ENCODE peak calls at places on chromosomes 4 and X, in six cellular contexts. One of them, this sample, is unnamed.

GRCh38 chrX:150692837-150693781 is at the start of gene MTMR1:
- DNase-seq in K562: peak; percentile 83
- DNase-seq in endothelial cell of umbilical vein: peak; percentile 6
- DNase-seq in GM12878: no peak
- DNase-seq in A549: peak; percentile 33
- DNase-seq in HepG2: no peak
- DNase-seq in this sample: peak; percentile 34

GRCh38 chr4:21948347-21949072 is at the start of gene KCNIP4:
- DNase-seq in K562: no peak
- DNase-seq in endothelial cell of umbilical vein: no peak
- DNase-seq in GM12878: no peak
- DNase-seq in A549: no peak
- DNase-seq in HepG2: no peak
- DNase-seq in this sample: no peak

GRCh38 chr4:147732516-147733193 is 767 bp downstream of the ARHGAP10 start:
- DNase-seq in K562: peak; percentile 26
- DNase-seq in endothelial cell of umbilical vein: peak; percentile 44
- DNase-seq in GM12878: no peak
- DNase-seq in A549: peak; percentile 15
- DNase-seq in HepG2: no peak
- DNase-seq in this sample: no peak

GRCh38 chrX:134803551-134804183 is 145.4 kb upstream of the PLAC1 start:
- DNase-seq in K562: peak; percentile 12
- DNase-seq in endothelial cell of umbilical vein: no peak
- DNase-seq in GM12878: no peak
- DNase-seq in A549: no peak
- DNase-seq in HepG2: peak; percentile 31
- DNase-seq in this sample: peak; percentile 52

GRCh38 chr4:85367815-85368214 is 107.1 kb upstream of the ARHGAP24 start:
- DNase-seq in K562: no peak
- DNase-seq in endothelial cell of umbilical vein: no peak
- DNase-seq in GM12878: no peak
- DNase-seq in A549: no peak
- DNase-seq in HepG2: no peak
- DNase-seq in this sample: no peak

GRCh38 chrX:17613979-17614572 is 123.2 kb upstream of the SCML1 start:
- DNase-seq in K562: no peak
- DNase-seq in endothelial cell of umbilical vein: no peak
- DNase-seq in GM12878: no peak
- DNase-seq in A549: no peak
- DNase-seq in HepG2: peak; percentile 24
- DNase-seq in this sample: peak; percentile 1

GRCh38 chr4:94413085-94413685 is 38.6 kb upstream of the PDLIM5 start:
- DNase-seq in K562: no peak
- DNase-seq in endothelial cell of umbilical vein: no peak
- DNase-seq in GM12878: no peak
- DNase-seq in A549: no peak
- DNase-seq in HepG2: no peak
- DNase-seq in this sample: no peak

GRCh38 chr4:139279723-139280620 is at the start of gene MGARP:
- DNase-seq in K562: no peak
- DNase-seq in endothelial cell of umbilical vein: peak; percentile 73
- DNase-seq in GM12878: no peak
- DNase-seq in A549: peak; percentile 42
- DNase-seq in HepG2: no peak
- DNase-seq in this sample: no peak

GRCh38 chr4:25970241-25970675 is 56.2 kb downstream of the SMIM20 start:
- DNase-seq in K562: no peak
- DNase-seq in endothelial cell of umbilical vein: no peak
- DNase-seq in GM12878: no peak
- DNase-seq in A549: no peak
- DNase-seq in HepG2: no peak
- DNase-seq in this sample: peak; percentile 74

GRCh38 chr4:124913237-124913636 is 200.7 kb upstream of the ANKRD50 start:
- DNase-seq in K562: no peak
- DNase-seq in endothelial cell of umbilical vein: no peak
- DNase-seq in GM12878: no peak
- DNase-seq in A549: no peak
- DNase-seq in HepG2: no peak
- DNase-seq in this sample: no peak

GRCh38 chrX:110004210-110004609 is 1.3 kb downstream of the TMEM164 start:
- DNase-seq in K562: no peak
- DNase-seq in endothelial cell of umbilical vein: no peak
- DNase-seq in GM12878: no peak
- DNase-seq in A549: no peak
- DNase-seq in HepG2: peak; percentile 9
- DNase-seq in this sample: no peak

GRCh38 chrX:13046035-13046851 is 1.8 kb upstream of the FAM9C start:
- DNase-seq in K562: no peak
- DNase-seq in endothelial cell of umbilical vein: no peak
- DNase-seq in GM12878: no peak
- DNase-seq in A549: no peak
- DNase-seq in HepG2: no peak
- DNase-seq in this sample: no peak

GRCh38 chr4:131091896-131092295 is 1995.9 kb downstream of the C4orf33 start:
- DNase-seq in K562: no peak
- DNase-seq in endothelial cell of umbilical vein: peak; percentile 43
- DNase-seq in GM12878: no peak
- DNase-seq in A549: no peak
- DNase-seq in HepG2: peak; percentile 19
- DNase-seq in this sample: peak; percentile 44

GRCh38 chr4:14583752-14584151 is 418.5 kb upstream of the CPEB2 start:
- DNase-seq in K562: no peak
- DNase-seq in endothelial cell of umbilical vein: no peak
- DNase-seq in GM12878: no peak
- DNase-seq in A549: no peak
- DNase-seq in HepG2: no peak
- DNase-seq in this sample: no peak

GRCh38 chrX:136310411-136310810 is 9.6 kb downstream of the ADGRG4 start:
- DNase-seq in K562: peak; percentile 26
- DNase-seq in endothelial cell of umbilical vein: no peak
- DNase-seq in GM12878: no peak
- DNase-seq in A549: peak; percentile 5
- DNase-seq in HepG2: no peak
- DNase-seq in this sample: peak; percentile 2

GRCh38 chr4:929970-930625 is 2.0 kb downstream of the GAK start:
- DNase-seq in K562: no peak
- DNase-seq in endothelial cell of umbilical vein: no peak
- DNase-seq in GM12878: no peak
- DNase-seq in A549: no peak
- DNase-seq in HepG2: peak; percentile 50
- DNase-seq in this sample: peak; percentile 78

GRCh38 chr4:159046683-159047082 is 56.2 kb upstream of the RAPGEF2 start:
- DNase-seq in K562: peak; percentile 20
- DNase-seq in endothelial cell of umbilical vein: no peak
- DNase-seq in GM12878: no peak
- DNase-seq in A549: no peak
- DNase-seq in HepG2: peak; percentile 87
- DNase-seq in this sample: no peak

GRCh38 chr4:25770844-25771243 is 91.9 kb downstream of the SEL1L3 start:
- DNase-seq in K562: no peak
- DNase-seq in endothelial cell of umbilical vein: no peak
- DNase-seq in GM12878: no peak
- DNase-seq in A549: no peak
- DNase-seq in HepG2: no peak
- DNase-seq in this sample: no peak

GRCh38 chr4:64581422-64581821 is 172.2 kb upstream of the TECRL start:
- DNase-seq in K562: no peak
- DNase-seq in endothelial cell of umbilical vein: no peak
- DNase-seq in GM12878: no peak
- DNase-seq in A549: no peak
- DNase-seq in HepG2: no peak
- DNase-seq in this sample: no peak

GRCh38 chr4:26388671-26389070 is 67.9 kb downstream of the RBPJ start:
- DNase-seq in K562: no peak
- DNase-seq in endothelial cell of umbilical vein: no peak
- DNase-seq in GM12878: no peak
- DNase-seq in A549: no peak
- DNase-seq in HepG2: no peak
- DNase-seq in this sample: no peak

GRCh38 chrX:41333994-41334865 is at the start of gene DDX3X:
- DNase-seq in K562: peak; percentile 73
- DNase-seq in endothelial cell of umbilical vein: peak; percentile 87
- DNase-seq in GM12878: peak; percentile 44
- DNase-seq in A549: peak; percentile 58
- DNase-seq in HepG2: peak; percentile 45
- DNase-seq in this sample: peak; percentile 85

GRCh38 chr4:57097711-57098110 is 12.5 kb downstream of the IGFBP7 start:
- DNase-seq in K562: no peak
- DNase-seq in endothelial cell of umbilical vein: no peak
- DNase-seq in GM12878: no peak
- DNase-seq in A549: no peak
- DNase-seq in HepG2: no peak
- DNase-seq in this sample: no peak

GRCh38 chr4:38424171-38424871 is 239.7 kb upstream of the KLF3 start:
- DNase-seq in K562: no peak
- DNase-seq in endothelial cell of umbilical vein: peak; percentile 4
- DNase-seq in GM12878: no peak
- DNase-seq in A549: no peak
- DNase-seq in HepG2: peak; percentile 93
- DNase-seq in this sample: no peak

GRCh38 chrX:138710311-138710791 is 1.2 kb downstream of the FGF13 start:
- DNase-seq in K562: no peak
- DNase-seq in endothelial cell of umbilical vein: no peak
- DNase-seq in GM12878: no peak
- DNase-seq in A549: no peak
- DNase-seq in HepG2: no peak
- DNase-seq in this sample: no peak

GRCh38 chr4:6095023-6095817 is 77.0 kb upstream of the C4orf50 start:
- DNase-seq in K562: no peak
- DNase-seq in endothelial cell of umbilical vein: no peak
- DNase-seq in GM12878: no peak
- DNase-seq in A549: no peak
- DNase-seq in HepG2: no peak
- DNase-seq in this sample: peak; percentile 46

DNA sequence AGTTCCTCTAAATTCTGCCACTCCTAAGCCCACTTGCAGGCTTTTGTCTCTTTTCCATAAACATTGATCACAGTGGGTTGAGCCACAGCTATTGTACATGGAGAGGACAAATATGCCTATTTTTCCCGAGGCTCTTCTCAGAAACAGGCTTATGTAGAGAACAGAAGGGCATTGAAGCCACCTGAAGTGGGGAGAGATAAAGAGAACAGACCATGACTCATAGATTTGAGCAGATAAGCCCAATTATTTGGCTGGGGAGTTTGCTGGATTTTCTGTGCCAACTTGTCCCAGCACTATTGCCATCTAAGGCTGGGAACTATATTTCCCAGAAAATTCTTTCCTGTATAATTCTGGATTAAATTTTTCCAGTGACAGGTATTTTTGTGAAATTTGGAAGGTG is 446.1 kb upstream of the RPS6KA3 start:
- DNase-seq in K562: no peak
- DNase-seq in endothelial cell of umbilical vein: no peak
- DNase-seq in GM12878: no peak
- DNase-seq in A549: no peak
- DNase-seq in HepG2: no peak
- DNase-seq in this sample: no peak
- TF ChIP-seq MAX in K562: no peak
- TF ChIP-seq MAX in endothelial cell of umbilical vein: no peak
- TF ChIP-seq MAX in GM12878: no peak
- TF ChIP-seq MAX in A549: no peak
- TF ChIP-seq MAX in HepG2: no peak
- TF ChIP-seq MAX in this sample: no peak

DNA sequence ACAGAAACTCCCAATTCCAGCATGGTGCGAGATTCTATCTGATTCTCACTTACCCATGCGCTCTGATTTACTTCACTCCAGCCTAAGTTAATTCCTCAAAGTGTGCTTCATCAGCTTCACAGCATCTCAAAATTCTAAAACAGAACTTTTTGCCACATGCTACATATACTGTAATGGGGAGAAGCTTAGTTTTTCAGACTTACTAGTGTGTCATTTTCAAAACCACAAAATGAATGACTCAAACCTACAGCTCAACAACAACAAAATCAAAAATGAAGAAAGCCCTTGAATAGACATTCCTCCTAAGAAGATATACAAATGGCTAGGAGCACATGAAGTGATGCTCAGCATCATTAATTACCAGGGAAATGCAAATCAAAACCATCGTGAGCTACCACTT is 14.9 kb downstream of the IRF2 start:
- DNase-seq in K562: no peak
- DNase-seq in endothelial cell of umbilical vein: no peak
- DNase-seq in GM12878: no peak
- DNase-seq in A549: no peak
- DNase-seq in HepG2: no peak
- DNase-seq in this sample: no peak
- TF ChIP-seq MYC in K562: no peak
- TF ChIP-seq MYC in endothelial cell of umbilical vein: no peak
- TF ChIP-seq MYC in GM12878: no peak
- TF ChIP-seq MYC in A549: no peak
- TF ChIP-seq MYC in HepG2: no peak
- TF ChIP-seq MYC in this sample: no peak

DNA sequence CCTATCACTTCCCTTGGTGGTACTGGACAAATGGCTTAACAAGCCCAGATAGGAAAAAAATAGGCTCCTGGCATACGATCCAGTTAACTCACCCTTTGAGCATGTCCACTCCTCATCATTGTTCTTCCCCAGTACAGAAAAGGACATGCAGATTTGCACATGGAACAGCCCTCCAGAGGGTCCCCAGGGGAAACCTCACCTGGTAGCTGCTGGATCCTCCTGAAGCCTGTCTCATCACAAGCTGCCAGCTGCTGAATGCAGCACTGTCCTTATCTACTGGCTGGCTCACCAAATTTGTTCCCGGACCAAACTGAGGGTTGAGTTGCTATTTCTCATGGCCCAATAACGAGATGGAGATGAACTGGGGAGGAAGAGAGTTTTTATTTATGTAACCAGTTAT is 49.4 kb downstream of the SERTM2 start:
- DNase-seq in K562: no peak
- DNase-seq in endothelial cell of umbilical vein: no peak
- DNase-seq in GM12878: no peak
- DNase-seq in A549: no peak
- DNase-seq in HepG2: no peak
- DNase-seq in this sample: no peak
- H3K4me3 ChIP-seq in K562: no peak overlapping the region
- H3K4me3 ChIP-seq in endothelial cell of umbilical vein: no peak overlapping the region
- H3K4me3 ChIP-seq in GM12878: no peak overlapping the region
- H3K4me3 ChIP-seq in A549: no peak overlapping the region
- H3K4me3 ChIP-seq in HepG2: no peak overlapping the region
- H3K4me3 ChIP-seq in this sample: no peak overlapping the region

GRCh38 chrX:48713847-48714246 is 17.3 kb downstream of the SUV39H1 start:
- DNase-seq in K562: no peak
- DNase-seq in endothelial cell of umbilical vein: no peak
- DNase-seq in GM12878: no peak
- DNase-seq in A549: no peak
- DNase-seq in HepG2: no peak
- DNase-seq in this sample: no peak

GRCh38 chrX:48715876-48716502 is 19.5 kb downstream of the SUV39H1 start:
- DNase-seq in K562: no peak
- DNase-seq in endothelial cell of umbilical vein: no peak
- DNase-seq in GM12878: no peak
- DNase-seq in A549: no peak
- DNase-seq in HepG2: no peak
- DNase-seq in this sample: no peak

GRCh38 chrX:48711929-48712505 is 15.5 kb downstream of the SUV39H1 start:
- DNase-seq in K562: no peak
- DNase-seq in endothelial cell of umbilical vein: no peak
- DNase-seq in GM12878: no peak
- DNase-seq in A549: no peak
- DNase-seq in HepG2: peak; percentile 61
- DNase-seq in this sample: no peak

GRCh38 chrX:48714573-48714972 is 18.0 kb downstream of the SUV39H1 start:
- DNase-seq in K562: no peak
- DNase-seq in endothelial cell of umbilical vein: no peak
- DNase-seq in GM12878: no peak
- DNase-seq in A549: no peak
- DNase-seq in HepG2: no peak
- DNase-seq in this sample: no peak

GRCh38 chrX:48715066-48715465 is 18.5 kb downstream of the SUV39H1 start:
- DNase-seq in K562: peak; percentile 21
- DNase-seq in endothelial cell of umbilical vein: no peak
- DNase-seq in GM12878: no peak
- DNase-seq in A549: no peak
- DNase-seq in HepG2: no peak
- DNase-seq in this sample: peak; percentile 18
- TF ChIP-seq MAX in K562: no peak
- TF ChIP-seq MAX in endothelial cell of umbilical vein: no peak
- TF ChIP-seq MAX in GM12878: no peak
- TF ChIP-seq MAX in A549: no peak
- TF ChIP-seq MAX in HepG2: no peak
- TF ChIP-seq MAX in this sample: no peak